ENCODE peak calls at places on chromosomes 11 and 22, in five cellular contexts. P is CD8-positive, alpha-beta T cell; D is endodermal cell; L is fibroblast of lung; E is GM12865. B is an unnamed sample.

GRCh38 chr11:108121274-108122155 is at the start of gene ACAT1:
- DNase-seq in P (peak; percentile 89), D (peak; percentile 99), L (peak; percentile 89), E (peak; percentile 95), B (peak; percentile 77)

GRCh38 chr11:126310229-126310991 is 6.5 kb downstream of the DCPS start:
- DNase-seq in P (no peak), D (peak; percentile 92), L (peak; percentile 77), E (peak; percentile 83), B (no peak)

GRCh38 chr11:31045335-31045734 is 324.2 kb downstream of the DCDC1 start:
- DNase-seq in P (no peak), D (no peak), L (peak; percentile 6), E (peak; percentile 9), B (no peak)

GRCh38 chr11:126585388-126586302 is 230.2 kb downstream of the ST3GAL4 start:
- DNase-seq in P (no peak), D (peak; percentile 88), L (peak; percentile 94), E (no peak), B (no peak)

GRCh38 chr11:35210886-35211546 is 72.0 kb downstream of the CD44 start:
- DNase-seq in P (no peak), D (no peak), L (no peak), E (no peak), B (no peak)

GRCh38 chr11:132114185-132114584 is 743.8 kb downstream of the NTM start:
- DNase-seq in P (no peak), D (peak; percentile 90), L (no peak), E (peak; percentile 48), B (no peak)

GRCh38 chr11:790721-791564 is 1.1 kb upstream of the CEND1 start:
- DNase-seq in P (no peak), D (peak; percentile 87), L (peak; percentile 47), E (no peak), B (no peak)

GRCh38 chr22:33841281-33842005 is 78.8 kb downstream of the LARGE1 start:
- DNase-seq in P (no peak), D (no peak), L (no peak), E (peak; percentile 80), B (no peak)

GRCh38 chr11:102446606-102447005 is 6.0 kb downstream of the TMEM123 start:
- DNase-seq in P (no peak), D (no peak), L (peak; percentile 51), E (no peak), B (no peak)

GRCh38 chr22:19877626-19878339 is 23.1 kb upstream of the GNB1L start:
- DNase-seq in P (no peak), D (peak; percentile 45), L (peak; percentile 32), E (no peak), B (no peak)

GRCh38 chr11:36149538-36150242 is 139.5 kb downstream of the COMMD9 start:
- DNase-seq in P (no peak), D (peak; percentile 93), L (peak; percentile 99), E (peak; percentile 43), B (no peak)

GRCh38 chr22:31958625-31959239 is 14.4 kb downstream of the YWHAH start:
- DNase-seq in P (no peak), D (no peak), L (no peak), E (no peak), B (no peak)

GRCh38 chr11:2890466-2891241 is 5.1 kb upstream of the CDKN1C start:
- DNase-seq in P (no peak), D (no peak), L (peak; percentile 73), E (no peak), B (no peak)

GRCh38 chr11:59102259-59102765 is 4.7 kb upstream of the FAM111B start:
- DNase-seq in P (peak; percentile 23), D (peak; percentile 95), L (peak; percentile 36), E (peak; percentile 96), B (no peak)

GRCh38 chr11:102111011-102111786 is 952 bp downstream of the YAP1 start:
- DNase-seq in P (no peak), D (peak; percentile 97), L (peak; percentile 88), E (peak; percentile 12), B (no peak)

GRCh38 chr11:115505165-115505564 is 950 bp upstream of the CADM1 start:
- DNase-seq in P (no peak), D (no peak), L (no peak), E (no peak), B (no peak)

GRCh38 chr11:2800655-2801531 is 84.7 kb downstream of the CDKN1C start:
- DNase-seq in P (no peak), D (peak; percentile 30), L (no peak), E (no peak), B (no peak)

GRCh38 chr11:76794371-76795284 is 11.5 kb downstream of the TSKU start:
- DNase-seq in P (no peak), D (no peak), L (no peak), E (no peak), B (no peak)

GRCh38 chr11:70073881-70074371 is 4.2 kb upstream of the ANO1 start:
- DNase-seq in P (no peak), D (peak; percentile 74), L (no peak), E (no peak), B (no peak)

GRCh38 chr22:20010307-20011122 is 6.1 kb downstream of the ARVCF start:
- DNase-seq in P (no peak), D (peak; percentile 35), L (no peak), E (no peak), B (no peak)

GRCh38 chr11:81959341-81959740 is 774.3 kb downstream of the FAM181B start:
- DNase-seq in P (no peak), D (peak; percentile 66), L (no peak), E (no peak), B (no peak)

GRCh38 chr11:44747836-44748235 is 21.1 kb downstream of the TSPAN18 start:
- DNase-seq in P (no peak), D (no peak), L (no peak), E (no peak), B (no peak)

GRCh38 chr22:37533995-37534394 is 14.8 kb upstream of the CARD10 start:
- DNase-seq in P (no peak), D (no peak), L (peak; percentile 84), E (peak; percentile 48), B (no peak)

GRCh38 chr11:33358150-33358831 is 101.1 kb downstream of the HIPK3 start:
- DNase-seq in P (no peak), D (no peak), L (no peak), E (no peak), B (no peak)

GRCh38 chr11:81963018-81963417 is 770.6 kb downstream of the FAM181B start:
- DNase-seq in P (no peak), D (no peak), L (peak; percentile 11), E (no peak), B (no peak)

GRCh38 chr11:110587972-110588371 is 124.3 kb downstream of the ARHGAP20 start:
- DNase-seq in P (no peak), D (no peak), L (peak; percentile 43), E (no peak), B (no peak)

GRCh38 chr11:122509091-122509490 is 146.4 kb upstream of the UBASH3B start:
- DNase-seq in P (no peak), D (no peak), L (no peak), E (no peak), B (no peak)

GRCh38 chr11:1736447-1736992 is 13.9 kb downstream of the IFITM10 start:
- DNase-seq in P (no peak), D (no peak), L (no peak), E (no peak), B (no peak)

GRCh38 chr11:44628730-44629361 is 63.4 kb downstream of the CD82 start:
- DNase-seq in P (no peak), D (peak; percentile 23), L (no peak), E (no peak), B (no peak)

GRCh38 chr11:71153005-71153395 is 99.4 kb downstream of the SHANK2 start:
- DNase-seq in P (no peak), D (peak; percentile 66), L (peak; percentile 9), E (no peak), B (no peak)

GRCh38 chr11:77729063-77729462 is 91.5 kb downstream of the RSF1 start:
- DNase-seq in P (no peak), D (no peak), L (no peak), E (no peak), B (no peak)

GRCh38 chr11:128888034-128888985 is 2.8 kb upstream of the KCNJ5 start:
- DNase-seq in P (no peak), D (peak; percentile 85), L (no peak), E (no peak), B (no peak)

GRCh38 chr11:11816511-11817319 is 25.1 kb upstream of the USP47 start:
- DNase-seq in P (no peak), D (no peak), L (peak; percentile 78), E (no peak), B (no peak)

DNA sequence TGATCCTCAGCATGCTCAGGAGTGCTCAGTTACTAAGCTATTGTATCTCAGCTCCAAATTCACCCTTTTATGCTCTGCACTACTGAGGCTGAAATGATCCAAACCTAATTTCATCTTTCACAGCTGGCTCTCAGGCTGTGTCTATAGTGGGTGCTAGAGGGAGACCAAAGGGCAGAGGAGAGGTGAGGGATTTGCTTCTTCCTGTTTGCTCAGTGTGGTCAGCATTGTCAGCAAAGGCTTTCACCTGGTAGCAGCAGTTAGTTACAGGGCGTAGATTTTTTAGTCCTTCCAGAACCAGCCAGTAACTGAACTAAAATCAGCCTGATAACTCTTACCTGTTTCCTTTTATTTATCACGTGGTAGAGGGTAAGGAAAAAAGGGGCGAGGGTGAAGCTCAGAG is 33.2 kb downstream of the XRCC6 start:
- DNase-seq in P (no peak), D (no peak), L (no peak), E (no peak), B (no peak)
- TF ChIP-seq CTCF in P (no peak), D (no peak), L (no peak), E (no peak), B (no peak)

DNA sequence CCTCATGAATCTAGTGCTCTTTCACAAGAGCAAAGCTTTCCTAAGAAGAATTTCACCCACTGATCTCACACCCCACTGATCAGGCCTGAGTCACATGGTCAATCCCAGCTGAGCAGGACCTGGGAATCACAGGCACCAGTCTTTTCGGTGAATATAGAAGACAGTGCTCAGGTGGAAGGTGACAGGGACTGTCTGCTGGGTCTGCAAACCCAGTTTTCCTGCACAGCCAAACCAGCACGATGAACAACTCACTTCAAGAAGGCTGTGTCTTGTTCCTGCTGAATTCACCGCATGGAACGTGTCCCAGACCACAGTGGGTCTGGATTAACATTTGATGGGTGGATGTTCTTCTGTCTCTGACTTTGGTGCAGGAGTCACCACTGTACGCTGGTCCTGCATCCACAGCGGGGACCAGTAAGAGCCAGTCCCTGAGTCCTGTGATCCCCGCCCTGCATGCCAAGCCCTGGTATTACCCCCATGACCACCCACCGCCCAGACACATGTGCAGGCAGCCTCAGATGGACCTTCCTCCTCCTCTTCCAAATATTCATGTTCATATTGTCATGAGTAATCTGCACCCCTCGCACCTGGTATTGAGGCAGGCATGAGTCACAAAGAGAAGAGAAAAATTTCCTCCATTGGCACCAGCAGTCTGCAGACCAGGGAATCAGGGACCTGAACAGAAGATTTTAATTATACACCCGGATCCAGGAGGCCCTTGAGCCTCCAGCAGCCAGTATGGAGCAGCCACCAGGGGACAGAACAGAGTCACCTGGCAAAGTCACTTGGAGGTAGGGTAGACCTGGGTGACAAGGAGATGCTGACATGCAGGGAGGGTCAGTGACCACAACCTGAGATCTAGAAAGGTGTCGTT is 8.6 kb upstream of the IGLL5 start:
- DNase-seq in P (no peak), D (peak; percentile 48), L (no peak), E (no peak), B (no peak)
- TF ChIP-seq CTCF in P (no peak), D (peak; percentile 71), L (no peak), E (peak; percentile 30), B (no peak)

GRCh38 chr11:65931773-65932557 is 12.7 kb downstream of the DRAP1 start:
- DNase-seq in P (no peak), D (no peak), L (no peak), E (no peak), B (no peak)
- TF ChIP-seq CTCF in P (peak; percentile 30), D (no peak), L (no peak), E (no peak), B (no peak)

GRCh38 chr22:43088979-43089717 is at the start of gene TTLL1:
- DNase-seq in P (peak; percentile 70), D (peak; percentile 97), L (peak; percentile 77), E (peak; percentile 94), B (peak; percentile 57)
- TF ChIP-seq CTCF in P (no peak), D (peak; percentile 35), L (peak; percentile 1), E (no peak), B (no peak)

B was measured in D721Med.